ENCODE peak calls at places on chromosomes 11 and 22, in four cellular contexts. C is cardiac fibroblast, I is kidney, L is transverse colon. K is an unnamed sample.

GRCh38 chr11:94583213-94583884 is 16.2 kb downstream of the PIWIL4 start:
- DNase-seq in C (no peak), I (no peak), L (no peak), K (peak; percentile 5)

GRCh38 chr11:61701298-61701993 is 21.3 kb downstream of the DAGLA start:
- DNase-seq in C (no peak), I (no peak), L (peak; percentile 48), K (no peak)

GRCh38 chr11:27926981-27927481 is 180.9 kb downstream of the KIF18A start:
- DNase-seq in C (peak; percentile 58), I (no peak), L (no peak), K (peak; percentile 73)

GRCh38 chr22:41347066-41347859 is 34.5 kb upstream of the TEF start:
- DNase-seq in C (no peak), I (no peak), L (no peak), K (no peak)

GRCh38 chr11:8015753-8016239 is 28.7 kb downstream of the EIF3F start:
- DNase-seq in C (peak; percentile 14), I (no peak), L (no peak), K (no peak)

GRCh38 chr11:9726313-9727022 is 62.6 kb downstream of the SWAP70 start:
- DNase-seq in C (peak; percentile 86), I (no peak), L (no peak), K (peak; percentile 62)

GRCh38 chr22:23116506-23117263 is 25.1 kb downstream of the RSPH14 start:
- DNase-seq in C (no peak), I (no peak), L (no peak), K (no peak)

GRCh38 chr11:128610765-128611617 is 23.6 kb upstream of the ETS1 start:
- DNase-seq in C (no peak), I (no peak), L (peak; percentile 77), K (no peak)

GRCh38 chr11:445765-446588 is 4.1 kb upstream of the PTDSS2 start:
- DNase-seq in C (no peak), I (peak; percentile 77), L (peak; percentile 77), K (no peak)

GRCh38 chr11:27571151-27571840 is 64.7 kb upstream of the LIN7C start:
- DNase-seq in C (peak; percentile 65), I (no peak), L (no peak), K (no peak)

GRCh38 chr11:11973361-11973800 is 35.0 kb downstream of the DKK3 start:
- DNase-seq in C (peak; percentile 39), I (peak; percentile 88), L (peak; percentile 33), K (no peak)

GRCh38 chr11:115659061-115659963 is 155.1 kb upstream of the CADM1 start:
- DNase-seq in C (no peak), I (no peak), L (no peak), K (no peak)

GRCh38 chr22:24894220-24894975 is 52.1 kb downstream of the LHFPL7 start:
- DNase-seq in C (peak; percentile 99), I (peak; percentile 95), L (peak; percentile 87), K (peak; percentile 99)

GRCh38 chr11:18705651-18706281 is 7.2 kb downstream of the TMEM86A start:
- DNase-seq in C (no peak), I (peak; percentile 86), L (peak; percentile 37), K (no peak)

GRCh38 chr11:72222106-72222891 is 2.3 kb upstream of the INPPL1 start:
- DNase-seq in C (no peak), I (no peak), L (no peak), K (no peak)

GRCh38 chr11:121351089-121351488 is 58.5 kb downstream of the SC5D start:
- DNase-seq in C (no peak), I (no peak), L (no peak), K (no peak)

GRCh38 chr22:31952094-31952401 is 7.7 kb downstream of the YWHAH start:
- DNase-seq in C (no peak), I (no peak), L (no peak), K (no peak)

GRCh38 chr11:35615911-35616900 is 2.1 kb upstream of the FJX1 start:
- DNase-seq in C (peak; percentile 82), I (no peak), L (no peak), K (peak; percentile 67)

GRCh38 chr11:113147249-113147648 is 167.1 kb upstream of the TTC12 start:
- DNase-seq in C (no peak), I (no peak), L (no peak), K (no peak)

GRCh38 chr11:32821917-32822560 is 7.7 kb upstream of the PRRG4 start:
- DNase-seq in C (no peak), I (no peak), L (no peak), K (no peak)

GRCh38 chr11:19093976-19094375 is 23.0 kb upstream of the ZDHHC13 start:
- DNase-seq in C (no peak), I (no peak), L (no peak), K (peak; percentile 52)

GRCh38 chr11:122656631-122657101 is 1.1 kb downstream of the UBASH3B start:
- DNase-seq in C (peak; percentile 47), I (peak; percentile 83), L (peak; percentile 30), K (no peak)
- TF ChIP-seq CTCF in C (no peak), I (no peak), L (no peak), K (no peak)

GRCh38 chr11:124934862-124935547 is 842 bp downstream of the HEPACAM start:
- DNase-seq in C (peak; percentile 85), I (no peak), L (no peak), K (peak; percentile 54)
- TF ChIP-seq CTCF in C (peak; percentile 9), I (no peak), L (no peak), K (no peak)

DNA sequence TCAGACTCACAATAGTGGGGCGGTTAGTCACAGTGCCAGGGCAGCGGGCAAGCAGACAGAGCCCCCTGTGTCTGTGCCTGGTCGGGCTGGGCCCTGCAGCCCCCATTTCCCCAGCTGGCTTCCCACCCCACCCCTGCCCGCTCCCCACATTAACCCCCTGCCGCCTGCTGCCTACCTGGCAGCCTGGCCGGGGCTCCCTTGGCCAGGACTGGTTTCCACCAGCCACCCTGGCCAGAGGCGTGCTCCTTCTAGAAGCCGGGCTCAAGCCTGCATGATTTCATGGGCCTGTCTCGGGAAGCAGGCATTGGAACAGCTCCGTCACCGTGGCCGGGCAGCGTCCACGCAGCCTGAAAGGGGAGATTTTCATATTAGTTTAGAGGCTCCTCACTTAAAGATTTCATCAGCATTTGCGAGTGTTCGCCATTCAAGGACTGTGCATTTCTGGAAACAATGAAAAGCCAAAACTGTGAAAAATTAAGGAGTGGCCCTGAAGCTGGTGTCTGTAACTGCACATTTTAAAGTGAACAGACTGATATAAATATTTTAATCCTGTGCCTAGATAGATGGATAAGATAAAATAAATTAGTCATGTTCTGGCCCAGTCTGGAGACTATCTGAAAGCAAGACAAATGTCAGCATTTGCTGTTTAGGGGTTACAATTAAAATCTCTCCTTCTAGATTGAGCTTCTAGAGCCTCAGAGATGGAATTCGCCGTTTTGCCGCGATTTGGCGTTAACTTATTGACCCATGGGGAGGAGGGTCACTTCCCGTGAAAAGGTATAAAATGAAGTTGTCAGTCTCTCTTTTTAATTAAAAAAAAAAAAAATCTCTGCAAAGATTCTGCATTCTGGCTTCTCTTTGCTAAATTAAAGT is 79.4 kb upstream of the WNT7B start:
- DNase-seq in C (peak; percentile 69), I (peak; percentile 84), L (peak; percentile 14), K (peak; percentile 76)
- TF ChIP-seq CTCF in C (no peak), I (no peak), L (no peak), K (no peak)

DNA sequence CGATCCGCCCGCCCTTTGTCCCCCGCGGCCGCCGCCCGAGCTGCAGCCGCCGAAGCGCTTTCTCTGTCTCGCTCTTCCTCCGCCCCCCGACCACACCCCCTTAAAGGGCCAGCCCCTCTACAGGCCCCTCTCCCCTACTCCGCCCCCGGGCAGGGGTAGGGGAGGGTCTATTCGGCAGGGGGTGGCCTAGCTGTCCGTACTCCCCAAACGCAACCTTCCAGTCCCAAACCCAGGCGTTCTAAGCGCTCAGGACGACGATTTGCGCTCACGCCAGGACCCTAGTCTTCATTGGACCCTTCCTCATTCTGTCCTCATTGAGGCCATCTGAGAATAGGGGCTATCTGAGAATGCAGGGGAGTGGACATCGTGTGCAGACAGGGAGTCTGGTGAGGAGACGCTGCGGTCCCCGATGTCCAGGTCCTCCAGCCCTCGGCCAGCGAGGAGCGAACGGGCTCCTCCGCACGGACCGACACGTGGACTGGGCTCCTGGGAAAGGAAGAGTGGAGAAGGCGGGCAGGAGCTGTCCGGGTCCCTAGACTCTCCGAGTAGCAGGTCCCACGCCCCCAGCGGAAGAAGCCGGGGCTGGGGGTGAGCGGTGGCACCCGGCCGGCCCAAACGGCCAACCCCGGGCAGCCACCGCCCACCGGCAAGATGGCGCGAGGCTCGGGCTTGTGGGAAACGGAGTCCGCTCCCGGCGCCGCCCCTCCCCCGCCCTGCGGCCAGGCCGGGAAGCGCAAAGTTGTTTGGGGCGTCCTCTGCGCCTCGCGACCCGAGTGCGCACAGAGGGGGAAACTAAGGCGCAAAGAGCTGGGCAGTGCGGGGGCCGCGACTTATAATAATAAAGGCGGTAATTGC is at the start of gene PPP1R14B:
- DNase-seq in C (peak; percentile 84), I (peak; percentile 96), L (peak; percentile 92), K (peak; percentile 86)
- TF ChIP-seq CTCF in C (no peak), I (peak; percentile 12), L (no peak), K (no peak)

GRCh38 chr22:44623771-44624510 is 78.1 kb upstream of the PRR5 start:
- DNase-seq in C (peak; percentile 40), I (no peak), L (no peak), K (peak; percentile 59)
- TF ChIP-seq CTCF in C (peak; percentile 73), I (no peak), L (no peak), K (peak; percentile 45)

DNA sequence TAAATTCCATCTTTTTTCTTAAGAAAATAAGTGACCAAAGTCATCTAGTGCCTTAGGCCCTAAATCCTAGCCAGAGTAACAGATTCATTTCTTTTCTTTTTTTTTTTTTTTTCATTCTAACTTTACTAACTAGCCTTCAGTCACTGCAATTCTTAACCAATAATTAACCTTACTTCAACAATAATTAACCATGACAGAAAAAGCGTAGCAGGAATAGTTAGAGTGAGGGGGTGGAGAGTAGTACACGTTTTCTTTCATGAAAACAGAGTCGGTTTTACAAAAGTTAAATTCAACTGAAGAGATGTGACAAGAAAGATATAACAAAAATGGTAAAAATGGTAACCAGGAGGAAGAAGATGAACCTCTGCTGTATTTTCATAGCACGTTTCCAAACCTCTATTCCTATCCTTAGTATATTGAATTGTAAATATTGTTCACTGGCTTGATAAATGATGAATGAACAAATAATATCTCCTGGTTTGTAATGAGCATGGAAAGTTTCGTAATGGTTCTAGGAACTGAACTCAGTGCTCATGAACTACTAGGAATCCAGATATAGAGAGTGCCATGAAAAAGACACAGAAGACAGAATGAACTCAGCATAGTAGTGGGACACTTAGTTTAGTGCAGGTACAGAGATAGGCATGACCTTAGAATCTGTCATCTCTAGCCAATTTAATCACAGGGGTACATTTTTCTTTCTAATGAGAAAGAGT is 116.5 kb upstream of the ANO5 start:
- DNase-seq in C (no peak), I (no peak), L (no peak), K (no peak)
- TF ChIP-seq CTCF in C (no peak), I (no peak), L (no peak), K (no peak)

K was measured in MCF 10A.